ENCODE peak calls at places on chromosome 10, in five cellular contexts. J is adipocyte; N is kidney tubule cell; G is activated effector memory CD4-positive, alpha-beta T cell treated with anti-CD3 and anti-CD28 coated beads, Interleukin-2, amount 50 U/mL, for 16 hours; X is amniotic stem cell. U is an unnamed sample.

GRCh38 chr10:91422915-91423314 is 12.8 kb downstream of the HECTD2 start:
- DNase-seq in G (no peak), N (no peak), X (no peak), J (no peak), U (no peak)

GRCh38 chr10:100827819-100828743 is 82.7 kb downstream of the PAX2 start:
- DNase-seq in G (peak; percentile 70), N (no peak), J (peak; percentile 40), X (no peak), U (no peak)

GRCh38 chr10:93417264-93417663 is 64.9 kb downstream of the MYOF start:
- DNase-seq in N (no peak), X (no peak), G (no peak), J (no peak), U (no peak)

GRCh38 chr10:3886191-3886590 is 101.2 kb upstream of the KLF6 start:
- DNase-seq in N (peak; percentile 80), J (peak; percentile 65), X (no peak), G (no peak), U (no peak)

GRCh38 chr10:70085975-70086613 is 33.4 kb downstream of the MACROH2A2 start:
- DNase-seq in N (peak; percentile 18), J (no peak), X (no peak), G (no peak), U (no peak)

GRCh38 chr10:59872892-59873463 is 33.4 kb downstream of the CCDC6 start:
- DNase-seq in G (no peak), N (peak; percentile 46), X (no peak), J (peak; percentile 53), U (no peak)

GRCh38 chr10:121098231-121098630 is 247.1 kb downstream of the WDR11 start:
- DNase-seq in G (no peak), N (no peak), J (no peak), X (no peak), U (no peak)

GRCh38 chr10:21497177-21497807 is 28.2 kb downstream of the SKIDA1 start:
- DNase-seq in G (peak; percentile 73), N (peak; percentile 93), X (peak; percentile 52), J (peak; percentile 94), U (peak; percentile 90)

GRCh38 chr10:30058570-30059132 is 735 bp downstream of the JCAD start:
- DNase-seq in X (no peak), N (no peak), J (peak; percentile 71), G (no peak), U (no peak)

GRCh38 chr10:85919358-85920022 is 447.1 kb downstream of the GRID1 start:
- DNase-seq in N (no peak), G (no peak), J (no peak), X (no peak), U (no peak)

GRCh38 chr10:72316748-72317435 is 37.8 kb downstream of the DNAJB12 start:
- DNase-seq in N (no peak), X (no peak), G (peak; percentile 83), J (no peak), U (peak; percentile 33)

GRCh38 chr10:72086466-72087391 is 1.6 kb downstream of the SPOCK2 start:
- DNase-seq in X (no peak), G (peak; percentile 88), J (no peak), N (no peak), U (no peak)

GRCh38 chr10:119205926-119206602 is 1.3 kb upstream of the GRK5 start:
- DNase-seq in X (no peak), G (peak; percentile 84), J (no peak), N (peak; percentile 65), U (no peak)

GRCh38 chr10:126972622-126973414 is 67.6 kb downstream of the DOCK1 start:
- DNase-seq in J (peak; percentile 88), G (no peak), N (peak; percentile 94), X (peak; percentile 60), U (no peak)

GRCh38 chr10:78035933-78036583 is 2.4 kb downstream of the RPS24 start:
- DNase-seq in G (no peak), N (no peak), J (no peak), X (no peak), U (no peak)

GRCh38 chr10:30373596-30374327 is 24.7 kb upstream of the MTPAP start:
- DNase-seq in J (no peak), N (no peak), X (no peak), G (peak; percentile 56), U (no peak)

GRCh38 chr10:70918851-70919530 is 30.6 kb upstream of the PCBD1 start:
- DNase-seq in X (no peak), G (no peak), N (no peak), J (no peak), U (no peak)

GRCh38 chr10:6918305-6918704 is 338.2 kb upstream of the PRKCQ start:
- DNase-seq in N (no peak), G (peak; percentile 87), X (no peak), J (no peak), U (no peak)

GRCh38 chr10:122981066-122981464 is 864 bp downstream of the PSTK start:
- DNase-seq in N (peak; percentile 43), X (no peak), G (no peak), J (peak; percentile 70), U (no peak)